ENCODE peak calls at places on chromosomes 3 and 15, in nine cellular contexts. One of them, this sample, is unnamed.

GRCh38 chr3:79297242-79297641 is 470.6 kb downstream of the ROBO1 start:
- DNase-seq in activated CD4-positive, alpha-beta T cell treated with anti-CD3 and anti-CD28 coated beads, Interleukin-2, amount 50 U/mL, for 24 hours: no peak
- DNase-seq in cerebellar cortex: no peak
- DNase-seq in pulmonary artery endothelial cell: no peak
- DNase-seq in choroid plexus epithelial cell: peak; percentile 97
- DNase-seq in mesothelial cell of epicardium: no peak
- DNase-seq in NCI-H2081: peak; percentile 36
- DNase-seq in cardiac fibroblast: peak; percentile 79
- DNase-seq in activated T-cell treated with anti-CD3 and anti-CD28 coated beads, Interleukin-2, amount 50 U/mL, for 1 hour: no peak
- DNase-seq in this sample: no peak

GRCh38 chr15:35713733-35714132 is 167.8 kb upstream of the DPH6 start:
- DNase-seq in NCI-H2081: no peak
- DNase-seq in mesothelial cell of epicardium: no peak
- DNase-seq in cerebellar cortex: no peak
- DNase-seq in choroid plexus epithelial cell: peak; percentile 81
- DNase-seq in activated T-cell treated with anti-CD3 and anti-CD28 coated beads, Interleukin-2, amount 50 U/mL, for 1 hour: no peak
- DNase-seq in pulmonary artery endothelial cell: no peak
- DNase-seq in cardiac fibroblast: peak; percentile 51
- DNase-seq in activated CD4-positive, alpha-beta T cell treated with anti-CD3 and anti-CD28 coated beads, Interleukin-2, amount 50 U/mL, for 24 hours: no peak
- DNase-seq in this sample: no peak

GRCh38 chr3:25603703-25604102 is 61.0 kb downstream of the TOP2B start:
- DNase-seq in activated CD4-positive, alpha-beta T cell treated with anti-CD3 and anti-CD28 coated beads, Interleukin-2, amount 50 U/mL, for 24 hours: no peak
- DNase-seq in activated T-cell treated with anti-CD3 and anti-CD28 coated beads, Interleukin-2, amount 50 U/mL, for 1 hour: no peak
- DNase-seq in cerebellar cortex: no peak
- DNase-seq in NCI-H2081: no peak
- DNase-seq in choroid plexus epithelial cell: peak; percentile 44
- DNase-seq in mesothelial cell of epicardium: no peak
- DNase-seq in cardiac fibroblast: peak; percentile 44
- DNase-seq in pulmonary artery endothelial cell: no peak
- DNase-seq in this sample: no peak

GRCh38 chr3:46865034-46865507 is 1.8 kb upstream of the MYL3 start:
- DNase-seq in cerebellar cortex: no peak
- DNase-seq in choroid plexus epithelial cell: peak; percentile 70
- DNase-seq in cardiac fibroblast: peak; percentile 87
- DNase-seq in NCI-H2081: no peak
- DNase-seq in activated CD4-positive, alpha-beta T cell treated with anti-CD3 and anti-CD28 coated beads, Interleukin-2, amount 50 U/mL, for 24 hours: no peak
- DNase-seq in activated T-cell treated with anti-CD3 and anti-CD28 coated beads, Interleukin-2, amount 50 U/mL, for 1 hour: no peak
- DNase-seq in mesothelial cell of epicardium: no peak
- DNase-seq in pulmonary artery endothelial cell: no peak
- DNase-seq in this sample: no peak

GRCh38 chr15:41932939-41933725 is 39.2 kb downstream of the EHD4 start:
- DNase-seq in NCI-H2081: no peak
- DNase-seq in choroid plexus epithelial cell: no peak
- DNase-seq in activated CD4-positive, alpha-beta T cell treated with anti-CD3 and anti-CD28 coated beads, Interleukin-2, amount 50 U/mL, for 24 hours: no peak
- DNase-seq in cardiac fibroblast: no peak
- DNase-seq in cerebellar cortex: no peak
- DNase-seq in pulmonary artery endothelial cell: no peak
- DNase-seq in mesothelial cell of epicardium: no peak
- DNase-seq in activated T-cell treated with anti-CD3 and anti-CD28 coated beads, Interleukin-2, amount 50 U/mL, for 1 hour: no peak
- DNase-seq in this sample: no peak

GRCh38 chr15:82571722-82572222 is 31.5 kb upstream of the RPS17 start:
- DNase-seq in pulmonary artery endothelial cell: no peak
- DNase-seq in NCI-H2081: peak; percentile 38
- DNase-seq in activated CD4-positive, alpha-beta T cell treated with anti-CD3 and anti-CD28 coated beads, Interleukin-2, amount 50 U/mL, for 24 hours: no peak
- DNase-seq in mesothelial cell of epicardium: peak; percentile 27
- DNase-seq in choroid plexus epithelial cell: peak; percentile 62
- DNase-seq in cardiac fibroblast: peak; percentile 75
- DNase-seq in cerebellar cortex: peak; percentile 93
- DNase-seq in activated T-cell treated with anti-CD3 and anti-CD28 coated beads, Interleukin-2, amount 50 U/mL, for 1 hour: no peak
- DNase-seq in this sample: no peak

GRCh38 chr3:11155341-11156025 is 1.2 kb downstream of the HRH1 start:
- DNase-seq in cerebellar cortex: peak; percentile 48
- DNase-seq in activated T-cell treated with anti-CD3 and anti-CD28 coated beads, Interleukin-2, amount 50 U/mL, for 1 hour: no peak
- DNase-seq in NCI-H2081: no peak
- DNase-seq in activated CD4-positive, alpha-beta T cell treated with anti-CD3 and anti-CD28 coated beads, Interleukin-2, amount 50 U/mL, for 24 hours: no peak
- DNase-seq in cardiac fibroblast: peak; percentile 89
- DNase-seq in pulmonary artery endothelial cell: peak; percentile 53
- DNase-seq in choroid plexus epithelial cell: peak; percentile 88
- DNase-seq in mesothelial cell of epicardium: peak; percentile 34
- DNase-seq in this sample: peak; percentile 45

GRCh38 chr3:187746479-187747335 is 1.4 kb upstream of the BCL6 start:
- DNase-seq in activated T-cell treated with anti-CD3 and anti-CD28 coated beads, Interleukin-2, amount 50 U/mL, for 1 hour: no peak
- DNase-seq in NCI-H2081: no peak
- DNase-seq in cerebellar cortex: peak; percentile 76
- DNase-seq in mesothelial cell of epicardium: no peak
- DNase-seq in cardiac fibroblast: peak; percentile 67
- DNase-seq in activated CD4-positive, alpha-beta T cell treated with anti-CD3 and anti-CD28 coated beads, Interleukin-2, amount 50 U/mL, for 24 hours: no peak
- DNase-seq in choroid plexus epithelial cell: peak; percentile 67
- DNase-seq in pulmonary artery endothelial cell: no peak
- DNase-seq in this sample: no peak

GRCh38 chr3:44415421-44415820 is 62.0 kb downstream of the ZNF445 start:
- DNase-seq in mesothelial cell of epicardium: no peak
- DNase-seq in choroid plexus epithelial cell: no peak
- DNase-seq in NCI-H2081: no peak
- DNase-seq in activated T-cell treated with anti-CD3 and anti-CD28 coated beads, Interleukin-2, amount 50 U/mL, for 1 hour: no peak
- DNase-seq in cardiac fibroblast: no peak
- DNase-seq in cerebellar cortex: no peak
- DNase-seq in activated CD4-positive, alpha-beta T cell treated with anti-CD3 and anti-CD28 coated beads, Interleukin-2, amount 50 U/mL, for 24 hours: no peak
- DNase-seq in pulmonary artery endothelial cell: no peak
- DNase-seq in this sample: no peak

GRCh38 chr3:16148783-16149182 is 25.7 kb upstream of the GALNT15 start:
- DNase-seq in cardiac fibroblast: peak; percentile 99
- DNase-seq in pulmonary artery endothelial cell: peak; percentile 99
- DNase-seq in mesothelial cell of epicardium: no peak
- DNase-seq in cerebellar cortex: peak; percentile 22
- DNase-seq in activated CD4-positive, alpha-beta T cell treated with anti-CD3 and anti-CD28 coated beads, Interleukin-2, amount 50 U/mL, for 24 hours: no peak
- DNase-seq in activated T-cell treated with anti-CD3 and anti-CD28 coated beads, Interleukin-2, amount 50 U/mL, for 1 hour: no peak
- DNase-seq in choroid plexus epithelial cell: peak; percentile 99
- DNase-seq in NCI-H2081: no peak
- DNase-seq in this sample: no peak

GRCh38 chr15:38424101-38424552 is 29.8 kb upstream of the FAM98B start:
- DNase-seq in activated CD4-positive, alpha-beta T cell treated with anti-CD3 and anti-CD28 coated beads, Interleukin-2, amount 50 U/mL, for 24 hours: no peak
- DNase-seq in cerebellar cortex: no peak
- DNase-seq in choroid plexus epithelial cell: no peak
- DNase-seq in NCI-H2081: no peak
- DNase-seq in activated T-cell treated with anti-CD3 and anti-CD28 coated beads, Interleukin-2, amount 50 U/mL, for 1 hour: no peak
- DNase-seq in cardiac fibroblast: no peak
- DNase-seq in mesothelial cell of epicardium: no peak
- DNase-seq in pulmonary artery endothelial cell: no peak
- DNase-seq in this sample: no peak

GRCh38 chr3:119600732-119601131 is 3.0 kb downstream of the PLA1A start:
- DNase-seq in cardiac fibroblast: no peak
- DNase-seq in activated CD4-positive, alpha-beta T cell treated with anti-CD3 and anti-CD28 coated beads, Interleukin-2, amount 50 U/mL, for 24 hours: no peak
- DNase-seq in activated T-cell treated with anti-CD3 and anti-CD28 coated beads, Interleukin-2, amount 50 U/mL, for 1 hour: no peak
- DNase-seq in cerebellar cortex: no peak
- DNase-seq in choroid plexus epithelial cell: no peak
- DNase-seq in mesothelial cell of epicardium: no peak
- DNase-seq in NCI-H2081: no peak
- DNase-seq in pulmonary artery endothelial cell: no peak
- DNase-seq in this sample: peak; percentile 48

GRCh38 chr3:156626104-156626503 is 48.3 kb upstream of the TIPARP start:
- DNase-seq in NCI-H2081: no peak
- DNase-seq in cerebellar cortex: no peak
- DNase-seq in mesothelial cell of epicardium: no peak
- DNase-seq in pulmonary artery endothelial cell: no peak
- DNase-seq in cardiac fibroblast: no peak
- DNase-seq in activated T-cell treated with anti-CD3 and anti-CD28 coated beads, Interleukin-2, amount 50 U/mL, for 1 hour: no peak
- DNase-seq in choroid plexus epithelial cell: no peak
- DNase-seq in activated CD4-positive, alpha-beta T cell treated with anti-CD3 and anti-CD28 coated beads, Interleukin-2, amount 50 U/mL, for 24 hours: no peak
- DNase-seq in this sample: no peak

GRCh38 chr3:59717679-59718205 is 667.9 kb upstream of the CFAP20DC start:
- DNase-seq in activated T-cell treated with anti-CD3 and anti-CD28 coated beads, Interleukin-2, amount 50 U/mL, for 1 hour: no peak
- DNase-seq in cerebellar cortex: no peak
- DNase-seq in NCI-H2081: no peak
- DNase-seq in choroid plexus epithelial cell: no peak
- DNase-seq in activated CD4-positive, alpha-beta T cell treated with anti-CD3 and anti-CD28 coated beads, Interleukin-2, amount 50 U/mL, for 24 hours: no peak
- DNase-seq in pulmonary artery endothelial cell: no peak
- DNase-seq in cardiac fibroblast: no peak
- DNase-seq in mesothelial cell of epicardium: no peak
- DNase-seq in this sample: no peak

GRCh38 chr15:88610756-88611231 is 10.3 kb upstream of the AEN start:
- DNase-seq in mesothelial cell of epicardium: no peak
- DNase-seq in pulmonary artery endothelial cell: no peak
- DNase-seq in activated CD4-positive, alpha-beta T cell treated with anti-CD3 and anti-CD28 coated beads, Interleukin-2, amount 50 U/mL, for 24 hours: no peak
- DNase-seq in activated T-cell treated with anti-CD3 and anti-CD28 coated beads, Interleukin-2, amount 50 U/mL, for 1 hour: no peak
- DNase-seq in cerebellar cortex: no peak
- DNase-seq in choroid plexus epithelial cell: no peak
- DNase-seq in NCI-H2081: peak; percentile 25
- DNase-seq in cardiac fibroblast: no peak
- DNase-seq in this sample: no peak

GRCh38 chr3:120113128-120114116 is 19.2 kb upstream of the GSK3B start:
- DNase-seq in choroid plexus epithelial cell: peak; percentile 55
- DNase-seq in pulmonary artery endothelial cell: no peak
- DNase-seq in cerebellar cortex: no peak
- DNase-seq in cardiac fibroblast: peak; percentile 41
- DNase-seq in mesothelial cell of epicardium: no peak
- DNase-seq in activated T-cell treated with anti-CD3 and anti-CD28 coated beads, Interleukin-2, amount 50 U/mL, for 1 hour: no peak
- DNase-seq in NCI-H2081: no peak
- DNase-seq in activated CD4-positive, alpha-beta T cell treated with anti-CD3 and anti-CD28 coated beads, Interleukin-2, amount 50 U/mL, for 24 hours: no peak
- DNase-seq in this sample: no peak

GRCh38 chr3:30440147-30440604 is 166.2 kb upstream of the TGFBR2 start:
- DNase-seq in choroid plexus epithelial cell: peak; percentile 63
- DNase-seq in activated T-cell treated with anti-CD3 and anti-CD28 coated beads, Interleukin-2, amount 50 U/mL, for 1 hour: no peak
- DNase-seq in cerebellar cortex: no peak
- DNase-seq in cardiac fibroblast: peak; percentile 43
- DNase-seq in NCI-H2081: no peak
- DNase-seq in mesothelial cell of epicardium: no peak
- DNase-seq in activated CD4-positive, alpha-beta T cell treated with anti-CD3 and anti-CD28 coated beads, Interleukin-2, amount 50 U/mL, for 24 hours: no peak
- DNase-seq in pulmonary artery endothelial cell: no peak
- DNase-seq in this sample: no peak

GRCh38 chr3:189967254-189967865 is 153.3 kb downstream of the P3H2 start:
- DNase-seq in NCI-H2081: peak; percentile 55
- DNase-seq in activated T-cell treated with anti-CD3 and anti-CD28 coated beads, Interleukin-2, amount 50 U/mL, for 1 hour: no peak
- DNase-seq in cerebellar cortex: peak; percentile 61
- DNase-seq in mesothelial cell of epicardium: no peak
- DNase-seq in choroid plexus epithelial cell: peak; percentile 79
- DNase-seq in cardiac fibroblast: peak; percentile 71
- DNase-seq in pulmonary artery endothelial cell: no peak
- DNase-seq in activated CD4-positive, alpha-beta T cell treated with anti-CD3 and anti-CD28 coated beads, Interleukin-2, amount 50 U/mL, for 24 hours: peak; percentile 25
- DNase-seq in this sample: no peak

GRCh38 chr3:196778755-196779154 is 39.1 kb downstream of the PAK2 start:
- DNase-seq in cerebellar cortex: no peak
- DNase-seq in activated T-cell treated with anti-CD3 and anti-CD28 coated beads, Interleukin-2, amount 50 U/mL, for 1 hour: no peak
- DNase-seq in pulmonary artery endothelial cell: no peak
- DNase-seq in activated CD4-positive, alpha-beta T cell treated with anti-CD3 and anti-CD28 coated beads, Interleukin-2, amount 50 U/mL, for 24 hours: no peak
- DNase-seq in NCI-H2081: no peak
- DNase-seq in cardiac fibroblast: peak; percentile 68
- DNase-seq in choroid plexus epithelial cell: peak; percentile 61
- DNase-seq in mesothelial cell of epicardium: no peak
- DNase-seq in this sample: no peak

GRCh38 chr3:110618512-110619226 is 452.9 kb upstream of the NECTIN3 start:
- DNase-seq in choroid plexus epithelial cell: no peak
- DNase-seq in NCI-H2081: peak; percentile 5
- DNase-seq in activated T-cell treated with anti-CD3 and anti-CD28 coated beads, Interleukin-2, amount 50 U/mL, for 1 hour: no peak
- DNase-seq in mesothelial cell of epicardium: no peak
- DNase-seq in activated CD4-positive, alpha-beta T cell treated with anti-CD3 and anti-CD28 coated beads, Interleukin-2, amount 50 U/mL, for 24 hours: no peak
- DNase-seq in cerebellar cortex: no peak
- DNase-seq in cardiac fibroblast: no peak
- DNase-seq in pulmonary artery endothelial cell: no peak
- DNase-seq in this sample: no peak

GRCh38 chr3:126216416-126216815 is 36.0 kb upstream of the ALDH1L1 start:
- DNase-seq in activated CD4-positive, alpha-beta T cell treated with anti-CD3 and anti-CD28 coated beads, Interleukin-2, amount 50 U/mL, for 24 hours: no peak
- DNase-seq in choroid plexus epithelial cell: peak; percentile 49
- DNase-seq in cardiac fibroblast: peak; percentile 17
- DNase-seq in NCI-H2081: no peak
- DNase-seq in mesothelial cell of epicardium: no peak
- DNase-seq in cerebellar cortex: no peak
- DNase-seq in activated T-cell treated with anti-CD3 and anti-CD28 coated beads, Interleukin-2, amount 50 U/mL, for 1 hour: no peak
- DNase-seq in pulmonary artery endothelial cell: no peak
- DNase-seq in this sample: no peak

GRCh38 chr15:39817892-39818291 is 35.3 kb upstream of the FSIP1 start:
- DNase-seq in NCI-H2081: no peak
- DNase-seq in choroid plexus epithelial cell: no peak
- DNase-seq in cardiac fibroblast: no peak
- DNase-seq in mesothelial cell of epicardium: no peak
- DNase-seq in pulmonary artery endothelial cell: no peak
- DNase-seq in cerebellar cortex: no peak
- DNase-seq in activated T-cell treated with anti-CD3 and anti-CD28 coated beads, Interleukin-2, amount 50 U/mL, for 1 hour: no peak
- DNase-seq in activated CD4-positive, alpha-beta T cell treated with anti-CD3 and anti-CD28 coated beads, Interleukin-2, amount 50 U/mL, for 24 hours: no peak
- DNase-seq in this sample: no peak

GRCh38 chr15:80242132-80242769 is 9.8 kb downstream of the CTXND1 start:
- DNase-seq in mesothelial cell of epicardium: no peak
- DNase-seq in activated T-cell treated with anti-CD3 and anti-CD28 coated beads, Interleukin-2, amount 50 U/mL, for 1 hour: no peak
- DNase-seq in choroid plexus epithelial cell: peak; percentile 60
- DNase-seq in pulmonary artery endothelial cell: no peak
- DNase-seq in cerebellar cortex: peak; percentile 14
- DNase-seq in activated CD4-positive, alpha-beta T cell treated with anti-CD3 and anti-CD28 coated beads, Interleukin-2, amount 50 U/mL, for 24 hours: no peak
- DNase-seq in NCI-H2081: no peak
- DNase-seq in cardiac fibroblast: peak; percentile 58
- DNase-seq in this sample: peak; percentile 37

GRCh38 chr15:57477736-57478522 is 101.6 kb downstream of the CGNL1 start:
- DNase-seq in NCI-H2081: no peak
- DNase-seq in pulmonary artery endothelial cell: no peak
- DNase-seq in cerebellar cortex: no peak
- DNase-seq in mesothelial cell of epicardium: no peak
- DNase-seq in choroid plexus epithelial cell: no peak
- DNase-seq in activated CD4-positive, alpha-beta T cell treated with anti-CD3 and anti-CD28 coated beads, Interleukin-2, amount 50 U/mL, for 24 hours: no peak
- DNase-seq in activated T-cell treated with anti-CD3 and anti-CD28 coated beads, Interleukin-2, amount 50 U/mL, for 1 hour: no peak
- DNase-seq in cardiac fibroblast: no peak
- DNase-seq in this sample: no peak

GRCh38 chr15:36599824-36600365 is 20.5 kb downstream of the CDIN1 start:
- DNase-seq in pulmonary artery endothelial cell: no peak
- DNase-seq in cardiac fibroblast: no peak
- DNase-seq in activated T-cell treated with anti-CD3 and anti-CD28 coated beads, Interleukin-2, amount 50 U/mL, for 1 hour: no peak
- DNase-seq in choroid plexus epithelial cell: no peak
- DNase-seq in cerebellar cortex: no peak
- DNase-seq in activated CD4-positive, alpha-beta T cell treated with anti-CD3 and anti-CD28 coated beads, Interleukin-2, amount 50 U/mL, for 24 hours: no peak
- DNase-seq in NCI-H2081: no peak
- DNase-seq in mesothelial cell of epicardium: no peak
- DNase-seq in this sample: no peak

GRCh38 chr15:45802140-45802539 is 167.3 kb downstream of the SQOR start:
- DNase-seq in activated T-cell treated with anti-CD3 and anti-CD28 coated beads, Interleukin-2, amount 50 U/mL, for 1 hour: no peak
- DNase-seq in pulmonary artery endothelial cell: no peak
- DNase-seq in cardiac fibroblast: no peak
- DNase-seq in mesothelial cell of epicardium: no peak
- DNase-seq in NCI-H2081: peak; percentile 96
- DNase-seq in choroid plexus epithelial cell: no peak
- DNase-seq in activated CD4-positive, alpha-beta T cell treated with anti-CD3 and anti-CD28 coated beads, Interleukin-2, amount 50 U/mL, for 24 hours: no peak
- DNase-seq in cerebellar cortex: no peak
- DNase-seq in this sample: no peak

GRCh38 chr15:37872661-37873060 is 61.8 kb upstream of the TMCO5A start:
- DNase-seq in mesothelial cell of epicardium: no peak
- DNase-seq in NCI-H2081: peak; percentile 38
- DNase-seq in pulmonary artery endothelial cell: no peak
- DNase-seq in activated T-cell treated with anti-CD3 and anti-CD28 coated beads, Interleukin-2, amount 50 U/mL, for 1 hour: no peak
- DNase-seq in cardiac fibroblast: no peak
- DNase-seq in activated CD4-positive, alpha-beta T cell treated with anti-CD3 and anti-CD28 coated beads, Interleukin-2, amount 50 U/mL, for 24 hours: no peak
- DNase-seq in cerebellar cortex: no peak
- DNase-seq in choroid plexus epithelial cell: peak; percentile 23
- DNase-seq in this sample: no peak

GRCh38 chr3:57544181-57545125 is at the start of gene DNAH12:
- DNase-seq in choroid plexus epithelial cell: peak; percentile 58
- DNase-seq in NCI-H2081: peak; percentile 69
- DNase-seq in cerebellar cortex: peak; percentile 22
- DNase-seq in pulmonary artery endothelial cell: no peak
- DNase-seq in cardiac fibroblast: peak; percentile 46
- DNase-seq in mesothelial cell of epicardium: peak; percentile 62
- DNase-seq in activated T-cell treated with anti-CD3 and anti-CD28 coated beads, Interleukin-2, amount 50 U/mL, for 1 hour: no peak
- DNase-seq in activated CD4-positive, alpha-beta T cell treated with anti-CD3 and anti-CD28 coated beads, Interleukin-2, amount 50 U/mL, for 24 hours: no peak
- DNase-seq in this sample: no peak

GRCh38 chr3:72031581-72031980 is 246.6 kb upstream of the PROK2 start:
- DNase-seq in NCI-H2081: no peak
- DNase-seq in cerebellar cortex: no peak
- DNase-seq in mesothelial cell of epicardium: no peak
- DNase-seq in choroid plexus epithelial cell: peak; percentile 30
- DNase-seq in activated CD4-positive, alpha-beta T cell treated with anti-CD3 and anti-CD28 coated beads, Interleukin-2, amount 50 U/mL, for 24 hours: no peak
- DNase-seq in pulmonary artery endothelial cell: no peak
- DNase-seq in cardiac fibroblast: peak; percentile 53
- DNase-seq in activated T-cell treated with anti-CD3 and anti-CD28 coated beads, Interleukin-2, amount 50 U/mL, for 1 hour: no peak
- DNase-seq in this sample: no peak

GRCh38 chr3:4974154-4974553 is 5.1 kb upstream of the BHLHE40 start:
- DNase-seq in NCI-H2081: no peak
- DNase-seq in activated CD4-positive, alpha-beta T cell treated with anti-CD3 and anti-CD28 coated beads, Interleukin-2, amount 50 U/mL, for 24 hours: no peak
- DNase-seq in choroid plexus epithelial cell: no peak
- DNase-seq in pulmonary artery endothelial cell: no peak
- DNase-seq in mesothelial cell of epicardium: no peak
- DNase-seq in activated T-cell treated with anti-CD3 and anti-CD28 coated beads, Interleukin-2, amount 50 U/mL, for 1 hour: no peak
- DNase-seq in cerebellar cortex: no peak
- DNase-seq in cardiac fibroblast: no peak
- DNase-seq in this sample: no peak

This sample was measured in activated naive CD8-positive, alpha-beta T cell treated with anti-CD3 and anti-CD28 coated beads, Interleukin-2, amount 10 ng/mL, durations not matched to agents 7 days and 5 days.